ENCODE peak calls at places on chromosomes 11 and 22, in four cellular contexts. One of them, this sample, is unnamed.
A peak's percentile ranks its signal among the peaks of the same experiment; 100 is the strongest.

GRCh38 chr11:62694455-62695167 is 5.3 kb upstream of the LRRN4CL start:
- DNase-seq in CD8-positive, alpha-beta memory T cell: peak; percentile 69
- DNase-seq in psoas muscle: peak; percentile 93
- DNase-seq in heart left ventricle: peak; percentile 84
- DNase-seq in this sample: peak; percentile 62

GRCh38 chr11:77542296-77542695 is 47.5 kb upstream of the AQP11 start:
- DNase-seq in psoas muscle: no peak
- DNase-seq in heart left ventricle: no peak
- DNase-seq in CD8-positive, alpha-beta memory T cell: no peak
- DNase-seq in this sample: no peak

GRCh38 chr11:60939828-60940227 is 12.1 kb downstream of the SLC15A3 start:
- DNase-seq in psoas muscle: no peak
- DNase-seq in CD8-positive, alpha-beta memory T cell: no peak
- DNase-seq in heart left ventricle: no peak
- DNase-seq in this sample: no peak

GRCh38 chr11:62324738-62325556 is 12.3 kb upstream of the ASRGL1 start:
- DNase-seq in heart left ventricle: no peak
- DNase-seq in CD8-positive, alpha-beta memory T cell: peak; percentile 43
- DNase-seq in psoas muscle: no peak
- DNase-seq in this sample: peak; percentile 58

GRCh38 chr11:78884761-78885160 is 310.1 kb upstream of the NARS2 start:
- DNase-seq in CD8-positive, alpha-beta memory T cell: no peak
- DNase-seq in psoas muscle: no peak
- DNase-seq in heart left ventricle: no peak
- DNase-seq in this sample: no peak

GRCh38 chr11:91199866-91200265 is 977.0 kb upstream of the CHORDC1 start:
- DNase-seq in heart left ventricle: no peak
- DNase-seq in psoas muscle: no peak
- DNase-seq in CD8-positive, alpha-beta memory T cell: no peak
- DNase-seq in this sample: no peak

GRCh38 chr22:42857845-42858481 is 890 bp upstream of the ARFGAP3 start:
- DNase-seq in CD8-positive, alpha-beta memory T cell: no peak
- DNase-seq in heart left ventricle: peak; percentile 66
- DNase-seq in psoas muscle: no peak
- DNase-seq in this sample: peak; percentile 22

GRCh38 chr11:1670928-1671371 is 26.0 kb upstream of the KRTAP5-6 start:
- DNase-seq in psoas muscle: no peak
- DNase-seq in CD8-positive, alpha-beta memory T cell: no peak
- DNase-seq in heart left ventricle: no peak
- DNase-seq in this sample: peak; percentile 7

GRCh38 chr22:48664586-48664985 is 1163.1 kb downstream of the BRD1 start:
- DNase-seq in psoas muscle: peak; percentile 4
- DNase-seq in heart left ventricle: no peak
- DNase-seq in CD8-positive, alpha-beta memory T cell: no peak
- DNase-seq in this sample: no peak

GRCh38 chr11:115420524-115420923 is 83.7 kb downstream of the CADM1 start:
- DNase-seq in heart left ventricle: no peak
- DNase-seq in CD8-positive, alpha-beta memory T cell: no peak
- DNase-seq in psoas muscle: no peak
- DNase-seq in this sample: no peak

GRCh38 chr11:72719144-72719543 is 33.1 kb downstream of the ARAP1 start:
- DNase-seq in psoas muscle: peak; percentile 71
- DNase-seq in CD8-positive, alpha-beta memory T cell: no peak
- DNase-seq in heart left ventricle: peak; percentile 83
- DNase-seq in this sample: no peak

GRCh38 chr22:31443516-31443915 is 44.1 kb downstream of the DRG1 start:
- DNase-seq in heart left ventricle: no peak
- DNase-seq in CD8-positive, alpha-beta memory T cell: no peak
- DNase-seq in psoas muscle: no peak
- DNase-seq in this sample: no peak
- H3K36me3 ChIP-seq in heart left ventricle: peaks cover 20% of the 10 kb centered on the region
- H3K36me3 ChIP-seq in CD8-positive, alpha-beta memory T cell: peaks cover 40% of the 10 kb centered on the region
- H3K36me3 ChIP-seq in psoas muscle: peaks cover 12% of the 10 kb centered on the region
- H3K36me3 ChIP-seq in this sample: no peaks in the 10 kb centered on the region

DNA sequence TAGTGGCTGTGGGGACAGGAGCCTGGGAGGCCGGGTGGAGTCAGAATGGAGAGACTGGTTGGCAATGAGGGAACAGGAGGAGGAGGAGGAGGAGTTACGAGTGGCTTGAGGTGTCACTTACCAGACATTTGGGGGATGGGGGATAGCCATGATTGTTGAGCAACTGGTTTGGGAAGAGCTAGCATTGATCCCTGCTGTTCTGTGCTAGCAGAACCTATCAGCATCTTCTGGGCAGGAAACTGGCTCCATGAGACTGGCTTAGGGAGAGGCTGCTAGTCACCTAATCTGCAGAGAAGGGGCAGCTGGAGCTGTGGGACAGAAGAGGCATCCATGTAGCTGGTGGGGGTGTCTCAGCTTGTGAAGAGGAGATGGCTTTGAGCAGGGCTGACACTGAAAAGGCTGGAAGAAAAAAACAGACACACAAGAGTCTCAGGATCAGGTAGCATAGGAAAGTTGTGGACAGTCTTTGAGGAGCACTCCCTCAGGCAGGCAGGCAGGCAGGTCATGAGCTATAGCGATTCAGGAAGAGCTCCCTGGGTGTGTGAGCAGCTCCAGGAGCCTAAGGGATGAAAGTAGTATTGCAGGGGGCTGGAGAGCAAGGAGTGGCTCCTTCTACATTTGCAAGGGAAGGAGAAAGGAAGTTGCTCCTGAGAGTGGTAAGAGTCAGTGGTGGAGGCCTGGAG is 22.3 kb downstream of the PIK3IP1 start:
- DNase-seq in psoas muscle: no peak
- DNase-seq in CD8-positive, alpha-beta memory T cell: no peak
- DNase-seq in heart left ventricle: no peak
- DNase-seq in this sample: no peak
- H3K36me3 ChIP-seq in psoas muscle: peaks cover 6% of the 10 kb centered on the region
- H3K36me3 ChIP-seq in CD8-positive, alpha-beta memory T cell: peaks cover 4% of the 10 kb centered on the region
- H3K36me3 ChIP-seq in heart left ventricle: peaks cover 19% of the 10 kb centered on the region
- H3K36me3 ChIP-seq in this sample: peaks cover 8% of the 10 kb centered on the region

GRCh38 chr22:38739300-38740055 is 16.3 kb downstream of the SUN2 start:
- DNase-seq in heart left ventricle: peak; percentile 29
- DNase-seq in psoas muscle: peak; percentile 67
- DNase-seq in CD8-positive, alpha-beta memory T cell: no peak
- DNase-seq in this sample: no peak

GRCh38 chr22:38735465-38736256 is 20.1 kb downstream of the SUN2 start:
- DNase-seq in heart left ventricle: no peak
- DNase-seq in CD8-positive, alpha-beta memory T cell: no peak
- DNase-seq in psoas muscle: peak; percentile 54
- DNase-seq in this sample: no peak

GRCh38 chr22:38738475-38739070 is 17.2 kb downstream of the SUN2 start:
- DNase-seq in heart left ventricle: peak; percentile 18
- DNase-seq in psoas muscle: peak; percentile 44
- DNase-seq in CD8-positive, alpha-beta memory T cell: no peak
- DNase-seq in this sample: peak; percentile 21

GRCh38 chr22:38736257-38736570 is 19.6 kb downstream of the SUN2 start:
- DNase-seq in psoas muscle: no peak
- DNase-seq in CD8-positive, alpha-beta memory T cell: no peak
- DNase-seq in heart left ventricle: no peak
- DNase-seq in this sample: no peak

DNA sequence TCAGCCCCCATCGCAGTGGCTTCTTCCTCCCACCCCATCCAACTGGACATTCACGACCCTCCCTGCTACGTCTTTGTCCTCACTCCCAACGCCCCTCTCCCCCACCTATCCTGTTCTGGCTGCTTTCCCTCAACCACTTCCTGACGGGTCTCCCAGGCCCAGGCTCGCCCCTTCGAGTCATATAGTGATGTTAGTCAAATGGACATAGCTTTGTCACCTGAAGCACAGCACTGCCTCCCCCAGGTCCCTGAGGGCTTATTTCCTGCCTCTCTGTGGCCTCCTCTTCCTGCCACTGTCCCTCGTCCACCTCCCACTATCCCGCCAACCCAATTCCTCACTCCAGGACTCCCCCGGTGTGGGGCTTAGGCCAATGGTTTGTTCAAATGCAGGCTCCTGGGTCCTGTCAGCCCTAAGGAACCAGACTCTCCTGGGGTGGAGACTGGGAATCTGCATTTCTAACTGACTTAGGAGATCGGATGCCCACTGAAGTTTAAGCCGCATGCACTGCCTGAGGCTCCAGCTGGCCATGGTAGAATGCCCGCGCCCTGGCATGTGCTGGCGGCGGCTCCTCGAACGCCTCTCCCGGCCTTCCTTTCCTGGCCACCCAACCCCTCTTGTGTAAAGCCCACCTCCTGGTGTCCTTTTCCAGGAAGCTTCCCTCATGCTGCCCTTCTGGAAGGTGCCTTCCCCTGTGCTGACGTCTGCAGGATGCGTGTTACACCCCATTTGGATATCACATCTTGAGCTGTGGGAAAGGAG is 18.3 kb downstream of the SUN2 start:
- DNase-seq in CD8-positive, alpha-beta memory T cell: no peak
- DNase-seq in psoas muscle: peak; percentile 36
- DNase-seq in heart left ventricle: no peak
- DNase-seq in this sample: peak; percentile 20
- H3K36me3 ChIP-seq in CD8-positive, alpha-beta memory T cell: peaks cover 73% of the 10 kb centered on the region
- H3K36me3 ChIP-seq in psoas muscle: peaks cover 10% of the 10 kb centered on the region
- H3K36me3 ChIP-seq in heart left ventricle: peaks cover 58% of the 10 kb centered on the region
- H3K36me3 ChIP-seq in this sample: peaks cover 44% of the 10 kb centered on the region

DNA sequence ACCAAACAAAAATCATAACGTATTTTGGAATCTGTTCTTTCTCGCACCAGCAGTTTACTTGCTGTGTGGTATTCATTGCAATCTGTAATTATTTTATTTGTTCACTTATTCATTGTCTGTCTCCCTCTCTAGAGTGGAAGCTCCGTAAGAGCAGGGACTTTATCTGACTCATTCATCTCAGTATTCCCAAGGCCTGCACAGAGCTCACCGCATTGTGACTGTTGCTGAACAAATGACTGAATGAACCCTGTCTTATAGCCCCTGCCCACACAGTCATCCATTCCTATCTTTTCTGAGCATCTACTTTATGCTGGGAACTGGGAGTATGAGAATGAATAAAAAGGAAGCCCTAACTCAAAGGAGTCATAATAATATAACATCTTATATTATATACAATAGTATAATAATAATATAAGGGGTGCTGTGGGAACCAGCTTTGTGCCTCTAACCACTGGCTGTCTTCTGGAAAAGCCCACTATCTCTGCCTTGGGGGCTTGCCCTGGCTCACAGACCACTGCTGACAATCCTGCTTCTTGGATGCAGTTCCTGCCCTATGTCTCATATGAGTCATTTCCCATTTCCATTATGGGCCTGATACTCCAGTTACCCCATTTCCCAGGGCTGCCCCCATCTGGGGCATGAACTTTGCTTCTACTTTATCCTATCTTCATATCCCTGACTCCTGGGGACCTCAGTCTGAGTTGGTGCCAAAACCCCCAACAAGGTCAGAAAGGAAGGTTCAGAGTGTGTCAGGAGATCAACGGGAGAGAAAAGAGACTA is 11.0 kb downstream of the XRRA1 start:
- DNase-seq in psoas muscle: no peak
- DNase-seq in heart left ventricle: no peak
- DNase-seq in CD8-positive, alpha-beta memory T cell: no peak
- DNase-seq in this sample: no peak
- H3K36me3 ChIP-seq in psoas muscle: peaks cover 14% of the 10 kb centered on the region
- H3K36me3 ChIP-seq in heart left ventricle: peaks cover 8% of the 10 kb centered on the region
- H3K36me3 ChIP-seq in CD8-positive, alpha-beta memory T cell: peaks cover 35% of the 10 kb centered on the region
- H3K36me3 ChIP-seq in this sample: no peaks in the 10 kb centered on the region

GRCh38 chr11:106092446-106092845 is 15.0 kb downstream of the AASDHPPT start:
- DNase-seq in psoas muscle: no peak
- DNase-seq in CD8-positive, alpha-beta memory T cell: no peak
- DNase-seq in heart left ventricle: no peak
- DNase-seq in this sample: no peak
- H3K36me3 ChIP-seq in psoas muscle: peaks cover 6% of the 10 kb centered on the region
- H3K36me3 ChIP-seq in CD8-positive, alpha-beta memory T cell: peaks cover 50% of the 10 kb centered on the region
- H3K36me3 ChIP-seq in heart left ventricle: peaks cover 13% of the 10 kb centered on the region
- H3K36me3 ChIP-seq in this sample: no peaks in the 10 kb centered on the region

GRCh38 chr22:29674121-29674520 is 45.7 kb upstream of the CABP7 start:
- DNase-seq in psoas muscle: no peak
- DNase-seq in CD8-positive, alpha-beta memory T cell: no peak
- DNase-seq in heart left ventricle: no peak
- DNase-seq in this sample: no peak

GRCh38 chr22:29665486-29665885 is 54.3 kb upstream of the CABP7 start:
- DNase-seq in CD8-positive, alpha-beta memory T cell: no peak
- DNase-seq in heart left ventricle: no peak
- DNase-seq in psoas muscle: no peak
- DNase-seq in this sample: no peak

GRCh38 chr22:29673361-29673760 is 46.4 kb upstream of the CABP7 start:
- DNase-seq in CD8-positive, alpha-beta memory T cell: no peak
- DNase-seq in heart left ventricle: no peak
- DNase-seq in psoas muscle: no peak
- DNase-seq in this sample: no peak

GRCh38 chr22:29668681-29669080 is 51.1 kb upstream of the CABP7 start:
- DNase-seq in CD8-positive, alpha-beta memory T cell: no peak
- DNase-seq in heart left ventricle: no peak
- DNase-seq in psoas muscle: no peak
- DNase-seq in this sample: no peak

GRCh38 chr22:29670615-29671014 is 49.2 kb upstream of the CABP7 start:
- DNase-seq in heart left ventricle: no peak
- DNase-seq in CD8-positive, alpha-beta memory T cell: no peak
- DNase-seq in psoas muscle: no peak
- DNase-seq in this sample: no peak
- H3K36me3 ChIP-seq in heart left ventricle: peaks cover 34% of the 10 kb centered on the region
- H3K36me3 ChIP-seq in CD8-positive, alpha-beta memory T cell: peaks cover 52% of the 10 kb centered on the region
- H3K36me3 ChIP-seq in psoas muscle: peaks cover 9% of the 10 kb centered on the region
- H3K36me3 ChIP-seq in this sample: peaks cover 10% of the 10 kb centered on the region

GRCh38 chr11:65623177-65623576 is 7.6 kb downstream of the PCNX3 start:
- DNase-seq in psoas muscle: no peak
- DNase-seq in CD8-positive, alpha-beta memory T cell: no peak
- DNase-seq in heart left ventricle: no peak
- DNase-seq in this sample: no peak

GRCh38 chr11:65620666-65621065 is 5.1 kb downstream of the PCNX3 start:
- DNase-seq in heart left ventricle: no peak
- DNase-seq in CD8-positive, alpha-beta memory T cell: no peak
- DNase-seq in psoas muscle: no peak
- DNase-seq in this sample: no peak

GRCh38 chr11:65619281-65619928 is 3.8 kb downstream of the PCNX3 start:
- DNase-seq in heart left ventricle: no peak
- DNase-seq in psoas muscle: no peak
- DNase-seq in CD8-positive, alpha-beta memory T cell: no peak
- DNase-seq in this sample: no peak

GRCh38 chr11:65622011-65622410 is 6.4 kb downstream of the PCNX3 start:
- DNase-seq in psoas muscle: no peak
- DNase-seq in CD8-positive, alpha-beta memory T cell: no peak
- DNase-seq in heart left ventricle: no peak
- DNase-seq in this sample: no peak

DNA sequence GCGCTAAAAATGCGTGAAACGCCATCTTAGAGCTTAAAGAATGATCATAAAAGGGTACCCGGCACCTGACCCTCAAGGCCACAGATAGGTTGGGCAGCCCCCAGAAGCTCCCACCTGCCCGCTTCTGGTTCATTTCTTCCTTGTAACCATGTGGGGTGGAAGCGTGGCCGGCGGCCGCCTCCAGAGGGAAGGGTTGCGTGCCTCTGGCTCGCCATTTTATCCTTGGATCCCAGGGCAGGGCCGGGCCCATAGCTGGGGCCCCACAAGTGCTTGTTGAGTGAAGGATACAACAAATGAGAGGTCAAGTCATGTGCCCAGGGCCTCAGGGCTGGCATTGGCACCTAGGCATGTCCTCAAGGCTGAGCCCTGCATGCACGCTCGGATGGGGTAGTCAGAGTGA is 5.9 kb downstream of the PCNX3 start:
- DNase-seq in CD8-positive, alpha-beta memory T cell: no peak
- DNase-seq in psoas muscle: no peak
- DNase-seq in heart left ventricle: no peak
- DNase-seq in this sample: no peak
- H3K36me3 ChIP-seq in CD8-positive, alpha-beta memory T cell: peaks cover 26% of the 10 kb centered on the region
- H3K36me3 ChIP-seq in psoas muscle: no peaks in the 10 kb centered on the region
- H3K36me3 ChIP-seq in heart left ventricle: peaks cover 36% of the 10 kb centered on the region
- H3K36me3 ChIP-seq in this sample: no peaks in the 10 kb centered on the region

GRCh38 chr11:68928481-68928880 is 24.8 kb downstream of the IGHMBP2 start:
- DNase-seq in heart left ventricle: peak; percentile 55
- DNase-seq in psoas muscle: no peak
- DNase-seq in CD8-positive, alpha-beta memory T cell: no peak
- DNase-seq in this sample: no peak
- H3K36me3 ChIP-seq in heart left ventricle: peaks cover 15% of the 10 kb centered on the region
- H3K36me3 ChIP-seq in psoas muscle: no peaks in the 10 kb centered on the region
- H3K36me3 ChIP-seq in CD8-positive, alpha-beta memory T cell: peaks cover 59% of the 10 kb centered on the region
- H3K36me3 ChIP-seq in this sample: peaks cover 5% of the 10 kb centered on the region